ENCODE peak calls at places on chromosomes 7 and 10, in ten cellular contexts. T, K, E, Y, J, L, P, V, B and R are unnamed samples.

GRCh38 chr7:96188623-96188991 is 133.3 kb downstream of the SLC25A13 start:
- DNase-seq in T (no peak), K (no peak), E (peak), Y (no peak), J (no peak), L (no peak), P (no peak), V (no peak), B (no peak), R (no peak)

GRCh38 chr7:33278095-33278494 is 148.7 kb downstream of the BBS9 start:
- DNase-seq in T (peak), K (no peak), E (no peak), Y (no peak), J (no peak), L (no peak), P (no peak), V (no peak), B (no peak), R (no peak)

GRCh38 chr10:5629789-5630436 is 36.5 kb downstream of the ASB13 start:
- DNase-seq in T (peak), K (peak), E (peak), Y (peak), J (peak), L (peak), P (peak), V (peak), B (peak), R (peak)

GRCh38 chr10:22851865-22852239 is 76.0 kb upstream of the ARMC3 start:
- DNase-seq in T (no peak), K (no peak), E (no peak), Y (no peak), J (no peak), L (peak), P (no peak), V (no peak), B (no peak), R (no peak)

GRCh38 chr10:11208908-11209809 is 191.5 kb downstream of the CELF2 start:
- DNase-seq in T (no peak), K (no peak), E (no peak), Y (no peak), J (no peak), L (no peak), P (no peak), V (no peak), B (peak), R (no peak)

GRCh38 chr10:133273534-133274143 is 3.0 kb downstream of the ADAM8 start:
- DNase-seq in T (no peak), K (no peak), E (no peak), Y (no peak), J (no peak), L (no peak), P (no peak), V (no peak), B (peak), R (no peak)

GRCh38 chr7:138072726-138073125 is 3.5 kb upstream of the AKR1D1 start:
- DNase-seq in T (peak), K (no peak), E (no peak), Y (no peak), J (no peak), L (no peak), P (no peak), V (no peak), B (no peak), R (no peak)

GRCh38 chr7:94368371-94368791 is 26.3 kb upstream of the COL1A2 start:
- DNase-seq in T (no peak), K (no peak), E (peak), Y (no peak), J (no peak), L (peak), P (no peak), V (peak), B (no peak), R (no peak)

GRCh38 chr7:43674559-43675436 is 54.5 kb downstream of the COA1 start:
- DNase-seq in T (no peak), K (no peak), E (peak), Y (no peak), J (no peak), L (peak), P (no peak), V (peak), B (no peak), R (peak)

GRCh38 chr10:11298116-11298515 is 280.4 kb downstream of the CELF2 start:
- DNase-seq in T (no peak), K (no peak), E (no peak), Y (no peak), J (no peak), L (no peak), P (no peak), V (no peak), B (no peak), R (no peak)

GRCh38 chr7:51045319-51046102 is 262.8 kb upstream of the GRB10 start:
- DNase-seq in T (no peak), K (no peak), E (peak), Y (no peak), J (no peak), L (peak), P (no peak), V (peak), B (no peak), R (peak)

GRCh38 chr7:158351481-158351880 is 236.1 kb downstream of the PTPRN2 start:
- DNase-seq in T (no peak), K (no peak), E (no peak), Y (no peak), J (no peak), L (no peak), P (no peak), V (no peak), B (no peak), R (no peak)